ENCODE peak calls at places on chromosomes 3 and 15, in five cellular contexts. One of them, this sample, is unnamed.

GRCh38 chr15:67240235-67241131 is 14.0 kb downstream of the AAGAB start:
- DNase-seq in GM12892: no peak
- DNase-seq in ovary: no peak
- DNase-seq in transverse colon: peak
- DNase-seq in A549: peak
- DNase-seq in this sample: no peak

GRCh38 chr3:196968233-196969000 is at the start of gene PIGZ:
- DNase-seq in GM12892: peak
- DNase-seq in ovary: no peak
- DNase-seq in A549: no peak
- DNase-seq in transverse colon: peak
- DNase-seq in this sample: peak

GRCh38 chr15:50777045-50777444 is 11.5 kb upstream of the SPPL2A start:
- DNase-seq in transverse colon: no peak
- DNase-seq in A549: peak
- DNase-seq in GM12892: no peak
- DNase-seq in ovary: no peak
- DNase-seq in this sample: no peak

GRCh38 chr3:167350245-167350862 is 29.7 kb downstream of the ZBBX start:
- DNase-seq in transverse colon: no peak
- DNase-seq in ovary: no peak
- DNase-seq in GM12892: no peak
- DNase-seq in A549: peak
- DNase-seq in this sample: peak

GRCh38 chr3:59808431-59808830 is 758.6 kb upstream of the CFAP20DC start:
- DNase-seq in transverse colon: no peak
- DNase-seq in GM12892: no peak
- DNase-seq in A549: no peak
- DNase-seq in ovary: no peak
- DNase-seq in this sample: no peak

GRCh38 chr3:69353088-69353478 is 32.8 kb downstream of the FRMD4B start:
- DNase-seq in A549: no peak
- DNase-seq in transverse colon: no peak
- DNase-seq in ovary: no peak
- DNase-seq in GM12892: no peak
- DNase-seq in this sample: no peak

GRCh38 chr3:41508063-41508696 is 308.9 kb downstream of the CTNNB1 start:
- DNase-seq in GM12892: no peak
- DNase-seq in ovary: no peak
- DNase-seq in A549: peak
- DNase-seq in transverse colon: no peak
- DNase-seq in this sample: no peak

GRCh38 chr3:138081371-138082084 is 33.9 kb downstream of the DZIP1L start:
- DNase-seq in A549: no peak
- DNase-seq in GM12892: no peak
- DNase-seq in transverse colon: no peak
- DNase-seq in ovary: no peak
- DNase-seq in this sample: no peak

GRCh38 chr3:136535906-136536305 is 216.3 kb downstream of the STAG1 start:
- DNase-seq in A549: no peak
- DNase-seq in ovary: no peak
- DNase-seq in GM12892: no peak
- DNase-seq in transverse colon: no peak
- DNase-seq in this sample: no peak

GRCh38 chr3:122961146-122961545 is 66.4 kb downstream of the SEMA5B start:
- DNase-seq in GM12892: no peak
- DNase-seq in transverse colon: peak
- DNase-seq in A549: no peak
- DNase-seq in ovary: no peak
- DNase-seq in this sample: no peak

GRCh38 chr3:44355634-44356033 is 17.1 kb downstream of the TCAIM start:
- DNase-seq in ovary: no peak
- DNase-seq in A549: no peak
- DNase-seq in GM12892: no peak
- DNase-seq in transverse colon: no peak
- DNase-seq in this sample: peak

GRCh38 chr15:64150236-64150578 is 1.3 kb upstream of the SNX22 start:
- DNase-seq in GM12892: no peak
- DNase-seq in ovary: no peak
- DNase-seq in A549: no peak
- DNase-seq in transverse colon: no peak
- DNase-seq in this sample: no peak

GRCh38 chr15:77852241-77853007 is 219.7 kb upstream of the LINGO1 start:
- DNase-seq in GM12892: no peak
- DNase-seq in ovary: no peak
- DNase-seq in A549: no peak
- DNase-seq in transverse colon: no peak
- DNase-seq in this sample: no peak

GRCh38 chr3:64344721-64345207 is 119.5 kb upstream of the PRICKLE2 start:
- DNase-seq in ovary: no peak
- DNase-seq in transverse colon: no peak
- DNase-seq in A549: peak
- DNase-seq in GM12892: no peak
- DNase-seq in this sample: no peak

GRCh38 chr3:138059261-138059660 is 49.3 kb downstream of the CLDN18 start:
- DNase-seq in ovary: no peak
- DNase-seq in transverse colon: no peak
- DNase-seq in A549: no peak
- DNase-seq in GM12892: no peak
- DNase-seq in this sample: no peak

GRCh38 chr3:146465713-146466465 is 3.5 kb downstream of the PLSCR2 start:
- DNase-seq in ovary: no peak
- DNase-seq in transverse colon: no peak
- DNase-seq in GM12892: no peak
- DNase-seq in A549: no peak
- DNase-seq in this sample: no peak

GRCh38 chr3:146464005-146464595 is 5.3 kb downstream of the PLSCR2 start:
- DNase-seq in A549: no peak
- DNase-seq in GM12892: no peak
- DNase-seq in ovary: no peak
- DNase-seq in transverse colon: no peak
- DNase-seq in this sample: no peak

GRCh38 chr3:146468234-146468931 is 978 bp downstream of the PLSCR2 start:
- DNase-seq in A549: no peak
- DNase-seq in GM12892: no peak
- DNase-seq in transverse colon: no peak
- DNase-seq in ovary: no peak
- DNase-seq in this sample: no peak

GRCh38 chr3:146466596-146466995 is 2.8 kb downstream of the PLSCR2 start:
- DNase-seq in transverse colon: no peak
- DNase-seq in ovary: no peak
- DNase-seq in GM12892: no peak
- DNase-seq in A549: no peak
- DNase-seq in this sample: no peak

DNA sequence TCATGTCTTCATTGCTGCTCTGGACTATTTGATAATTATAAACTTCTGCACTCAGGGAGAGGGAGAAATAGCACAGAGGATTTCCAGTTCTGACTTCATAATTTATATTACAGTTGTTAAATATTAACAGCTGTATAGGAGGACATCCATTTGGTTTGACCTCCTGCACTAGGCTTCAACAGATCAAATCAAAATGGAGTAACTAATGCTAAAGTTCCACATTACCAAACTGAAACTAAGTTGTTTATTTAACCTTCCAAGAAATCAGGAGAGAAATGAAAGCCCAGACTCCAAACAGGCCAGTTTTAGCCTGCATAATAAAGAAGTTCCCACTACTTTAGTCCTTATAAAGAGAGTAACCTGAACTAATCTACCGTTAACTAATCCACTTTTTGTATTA is 4.6 kb downstream of the PLSCR2 start:
- DNase-seq in A549: no peak
- DNase-seq in ovary: no peak
- DNase-seq in transverse colon: no peak
- DNase-seq in GM12892: no peak
- DNase-seq in this sample: no peak
- TF ChIP-seq POLR2A in A549: no peak
- TF ChIP-seq POLR2A in ovary: no peak
- TF ChIP-seq POLR2A in transverse colon: no peak
- TF ChIP-seq POLR2A in GM12892: no peak
- TF ChIP-seq POLR2A in this sample: no peak

GRCh38 chr3:128489860-128490649 is 2.9 kb downstream of the GATA2 start:
- DNase-seq in ovary: no peak
- DNase-seq in transverse colon: no peak
- DNase-seq in GM12892: no peak
- DNase-seq in A549: no peak
- DNase-seq in this sample: no peak
- TF ChIP-seq POLR2A in ovary: no peak
- TF ChIP-seq POLR2A in transverse colon: no peak
- TF ChIP-seq POLR2A in GM12892: no peak
- TF ChIP-seq POLR2A in A549: no peak
- TF ChIP-seq POLR2A in this sample: no peak

DNA sequence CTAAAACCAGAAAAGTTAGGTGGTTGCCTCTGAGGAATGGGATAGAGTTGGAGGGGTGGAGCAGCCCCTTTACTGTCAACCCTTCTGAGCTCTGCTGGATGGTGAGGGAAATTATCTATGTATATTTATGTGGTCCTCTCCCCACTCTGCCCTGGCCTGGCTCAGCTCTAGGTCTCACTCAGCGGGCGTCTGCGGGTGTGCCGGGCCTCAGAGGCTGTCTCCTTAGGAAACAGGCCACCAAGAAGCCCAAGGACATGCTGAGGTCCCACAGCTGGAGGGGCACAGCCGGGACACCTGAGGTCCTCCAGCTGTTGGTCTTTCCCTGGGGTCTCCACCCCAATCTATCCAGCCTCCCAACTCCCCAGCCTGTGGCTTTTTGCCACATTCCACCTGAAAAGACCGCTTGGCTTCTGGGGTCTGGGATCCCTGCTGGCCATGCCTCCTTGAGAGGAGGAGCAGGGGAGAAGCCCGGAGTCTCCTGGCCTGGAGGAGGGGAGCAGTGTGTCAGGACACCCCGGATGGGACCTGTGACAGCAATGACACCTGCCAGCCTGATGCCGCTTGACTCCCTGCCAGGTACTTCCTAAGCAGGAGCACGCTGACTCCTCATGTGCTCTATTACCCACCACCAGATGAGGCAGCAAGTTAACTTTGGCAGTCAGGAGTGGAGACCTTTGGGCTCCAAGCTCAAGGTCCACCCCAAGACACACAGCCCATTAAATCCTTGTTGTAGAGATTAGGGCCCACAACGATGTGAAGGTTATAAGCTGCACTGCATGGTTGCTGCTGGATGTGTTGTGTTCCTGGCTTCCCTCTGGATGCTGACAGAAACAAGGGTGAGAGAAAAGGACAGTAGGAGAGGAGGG is at the start of gene SLC28A1:
- DNase-seq in transverse colon: no peak
- DNase-seq in A549: no peak
- DNase-seq in GM12892: no peak
- DNase-seq in ovary: no peak
- DNase-seq in this sample: no peak
- TF ChIP-seq POLR2A in transverse colon: no peak
- TF ChIP-seq POLR2A in A549: no peak
- TF ChIP-seq POLR2A in GM12892: no peak
- TF ChIP-seq POLR2A in ovary: no peak
- TF ChIP-seq POLR2A in this sample: no peak

DNA sequence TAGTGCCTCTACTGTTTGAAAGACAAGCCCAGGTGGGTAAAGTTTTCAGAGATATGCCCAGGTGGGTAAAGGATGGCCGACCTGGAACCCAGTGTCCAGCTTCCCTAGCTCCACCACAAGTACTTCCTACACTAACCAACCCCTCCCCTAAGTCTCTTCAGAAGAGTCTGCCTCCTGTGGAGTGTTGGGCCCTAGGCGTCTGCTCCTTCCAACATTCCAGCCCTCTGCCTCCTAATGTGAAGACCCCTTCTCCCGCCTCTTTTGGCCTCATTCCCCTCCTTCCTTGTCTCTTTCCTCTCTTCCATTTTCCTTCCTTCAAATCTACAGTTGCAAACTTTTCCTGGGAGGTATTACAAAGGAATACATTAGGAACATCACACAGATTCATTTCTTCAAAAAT is 38.6 kb downstream of the CNTN3 start:
- DNase-seq in transverse colon: no peak
- DNase-seq in GM12892: no peak
- DNase-seq in ovary: no peak
- DNase-seq in A549: no peak
- DNase-seq in this sample: no peak
- TF ChIP-seq POLR2A in transverse colon: no peak
- TF ChIP-seq POLR2A in GM12892: no peak
- TF ChIP-seq POLR2A in ovary: no peak
- TF ChIP-seq POLR2A in A549: no peak
- TF ChIP-seq POLR2A in this sample: no peak

DNA sequence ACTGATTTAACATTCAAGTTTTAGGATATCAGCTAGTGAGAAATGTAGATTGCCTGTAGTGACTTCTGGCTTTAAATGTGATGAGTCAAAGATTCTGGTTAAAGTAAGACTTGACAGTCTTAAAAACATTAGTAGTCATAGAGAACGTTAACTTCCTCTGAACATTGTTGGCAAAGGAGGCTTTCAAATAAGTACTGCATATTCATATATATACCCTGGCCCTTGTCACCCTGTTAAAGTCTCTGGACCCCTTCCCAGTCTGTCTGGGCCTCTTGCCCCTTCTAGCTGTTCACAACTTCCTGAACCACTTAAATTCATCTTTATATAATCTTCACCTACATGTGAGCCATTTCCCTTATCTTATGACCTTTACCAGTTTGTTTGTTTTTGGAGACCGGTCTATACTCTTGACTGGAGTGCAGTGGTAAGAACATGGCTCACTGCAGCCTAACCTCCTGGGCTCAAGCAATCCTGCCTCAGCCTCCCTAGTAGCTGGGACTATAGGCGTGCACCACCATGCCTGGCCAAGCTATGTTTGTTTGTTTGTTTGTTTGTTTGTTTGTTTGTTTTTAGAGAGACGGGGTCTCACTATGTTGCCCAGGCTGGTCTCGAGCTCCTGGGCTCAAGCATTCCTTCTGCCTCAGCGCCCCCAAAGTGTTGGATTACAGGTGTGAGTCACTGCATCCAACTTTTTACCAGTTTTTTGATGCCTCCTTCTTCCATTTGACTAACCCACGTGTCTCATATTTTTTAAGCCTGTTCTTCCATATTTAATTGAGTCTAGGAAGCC is 64.4 kb upstream of the CRTC3 start:
- DNase-seq in GM12892: no peak
- DNase-seq in A549: no peak
- DNase-seq in ovary: no peak
- DNase-seq in transverse colon: no peak
- DNase-seq in this sample: no peak
- TF ChIP-seq POLR2A in GM12892: no peak
- TF ChIP-seq POLR2A in A549: no peak
- TF ChIP-seq POLR2A in ovary: no peak
- TF ChIP-seq POLR2A in transverse colon: no peak
- TF ChIP-seq POLR2A in this sample: no peak

GRCh38 chr15:74956648-74957300 is at the start of gene RPP25:
- DNase-seq in GM12892: peak
- DNase-seq in A549: peak
- DNase-seq in transverse colon: peak
- DNase-seq in ovary: peak
- DNase-seq in this sample: no peak
- TF ChIP-seq POLR2A in GM12892: peak
- TF ChIP-seq POLR2A in A549: peak
- TF ChIP-seq POLR2A in transverse colon: peak
- TF ChIP-seq POLR2A in ovary: peak
- TF ChIP-seq POLR2A in this sample: no peak

DNA sequence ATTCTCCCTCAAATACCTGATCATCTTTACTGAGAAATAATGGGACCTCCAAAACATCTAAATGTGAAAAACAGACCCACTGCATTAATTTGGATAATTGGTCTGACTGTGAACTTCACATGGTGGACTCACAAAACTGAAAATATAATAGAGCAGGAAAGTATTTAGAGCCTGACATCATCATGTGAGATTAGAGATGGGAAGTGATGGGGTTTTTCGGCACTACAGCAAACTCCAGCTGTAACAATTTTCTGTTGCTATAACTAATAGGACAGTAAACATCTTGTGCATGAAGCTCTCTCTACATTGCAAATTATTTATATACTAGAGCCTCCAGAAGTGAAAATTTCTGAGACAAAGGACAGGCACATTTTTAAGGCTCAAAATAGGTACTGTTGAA is 32.2 kb downstream of the VEPH1 start:
- DNase-seq in GM12892: no peak
- DNase-seq in ovary: no peak
- DNase-seq in transverse colon: no peak
- DNase-seq in A549: no peak
- DNase-seq in this sample: no peak
- TF ChIP-seq POLR2A in GM12892: no peak
- TF ChIP-seq POLR2A in ovary: no peak
- TF ChIP-seq POLR2A in transverse colon: no peak
- TF ChIP-seq POLR2A in A549: no peak
- TF ChIP-seq POLR2A in this sample: no peak